ENCODE peak calls at places on chromosomes 5 and 9, in seven cellular contexts. O, E, N, V, C, W and Z are unnamed samples.

GRCh38 chr9:106755727-106756126 is 107.2 kb upstream of the ZNF462 start:
- DNase-seq in O (no peak), E (no peak), N (no peak), V (no peak), C (no peak), W (no peak), Z (no peak)

GRCh38 chr5:143592648-143593047 is 189.2 kb upstream of the NR3C1 start:
- DNase-seq in O (peak; percentile 64), E (no peak), N (peak; percentile 26), V (peak; percentile 14), C (no peak), W (peak; percentile 74), Z (peak; percentile 46)

GRCh38 chr9:85117831-85118230 is 448.3 kb downstream of the NTRK2 start:
- DNase-seq in O (no peak), E (peak; percentile 65), N (no peak), V (no peak), C (peak; percentile 22), W (no peak), Z (no peak)

GRCh38 chr9:104808030-104808614 is 44.2 kb downstream of the NIPSNAP3B start:
- DNase-seq in O (peak; percentile 55), E (peak; percentile 19), N (peak; percentile 34), V (no peak), C (no peak), W (peak; percentile 64), Z (peak; percentile 54)

GRCh38 chr9:69671904-69672827 is at the start of gene APBA1:
- DNase-seq in O (peak; percentile 56), E (peak; percentile 21), N (peak; percentile 55), V (peak; percentile 31), C (peak; percentile 69), W (peak; percentile 60), Z (peak; percentile 47)

GRCh38 chr5:57412010-57412409 is 70.6 kb downstream of the ACTBL2 start:
- DNase-seq in O (peak; percentile 83), E (peak; percentile 15), N (peak; percentile 96), V (no peak), C (no peak), W (peak; percentile 79), Z (peak; percentile 34)

GRCh38 chr5:107917983-107918382 is 247.2 kb upstream of the EFNA5 start:
- DNase-seq in O (no peak), E (no peak), N (no peak), V (no peak), C (no peak), W (no peak), Z (peak; percentile 52)

GRCh38 chr9:127519301-127520166 is 68.2 kb downstream of the LRSAM1 start:
- DNase-seq in O (peak; percentile 98), E (peak; percentile 97), N (peak; percentile 95), V (no peak), C (no peak), W (peak; percentile 98), Z (peak; percentile 95)

GRCh38 chr9:88593537-88594185 is 58.7 kb downstream of the NXNL2 start:
- DNase-seq in O (peak; percentile 74), E (peak; percentile 28), N (peak; percentile 83), V (peak; percentile 87), C (peak; percentile 79), W (peak; percentile 81), Z (peak; percentile 68)

GRCh38 chr5:142360607-142361120 is 35.8 kb upstream of the SPRY4 start:
- DNase-seq in O (peak; percentile 71), E (no peak), N (peak; percentile 55), V (no peak), C (no peak), W (peak; percentile 72), Z (peak; percentile 38)

GRCh38 chr5:17056056-17056690 is 120.1 kb upstream of the MYO10 start:
- DNase-seq in O (no peak), E (no peak), N (no peak), V (no peak), C (peak; percentile 19), W (peak; percentile 31), Z (no peak)

DNA sequence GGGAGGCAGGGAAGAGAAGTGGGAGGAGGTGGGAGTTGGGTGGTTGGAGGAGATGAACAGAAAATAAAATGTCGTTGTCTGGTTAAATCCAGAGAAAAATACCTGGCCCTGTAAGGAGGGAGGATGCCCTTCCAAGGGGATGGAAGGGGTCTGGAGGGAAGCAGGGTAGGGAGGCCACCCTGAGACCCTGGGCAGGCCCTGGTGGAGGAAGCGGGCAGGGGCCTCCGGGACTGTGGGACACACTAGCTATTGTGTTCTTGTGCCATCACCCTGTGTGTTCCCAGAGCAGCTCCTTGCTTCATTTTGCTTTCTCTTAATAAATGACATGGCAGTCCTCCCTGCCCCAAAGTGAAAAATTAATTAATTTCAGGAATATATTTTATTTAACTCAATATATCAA is 11.8 kb upstream of the CD180 start:
- DNase-seq in O (no peak), E (no peak), N (no peak), V (no peak), C (no peak), W (no peak), Z (no peak)
- TF ChIP-seq CTCF in O (no peak), E (no peak), N (no peak), V (no peak), C (no peak), W (no peak), Z (no peak)

GRCh38 chr9:133349965-133350624 is 2.1 kb downstream of the RPL7A start:
- DNase-seq in O (no peak), E (no peak), N (no peak), V (no peak), C (no peak), W (no peak), Z (no peak)

GRCh38 chr9:133346021-133346713 is 1.8 kb downstream of the MED22 start:
- DNase-seq in O (no peak), E (no peak), N (no peak), V (no peak), C (no peak), W (no peak), Z (no peak)

GRCh38 chr9:133347515-133347984 is 381 bp downstream of the MED22 start:
- DNase-seq in O (no peak), E (peak; percentile 37), N (no peak), V (peak; percentile 22), C (peak; percentile 48), W (peak; percentile 39), Z (no peak)

GRCh38 chr9:133348763-133349573 is 950 bp downstream of the RPL7A start:
- DNase-seq in O (no peak), E (no peak), N (no peak), V (no peak), C (no peak), W (no peak), Z (no peak)

GRCh38 chr9:133347985-133348762 is at the start of the genes MED22 and RPL7A:
- DNase-seq in O (peak; percentile 96), E (peak; percentile 93), N (peak; percentile 98), V (peak; percentile 97), C (peak; percentile 98), W (peak; percentile 98), Z (peak; percentile 96)
- TF ChIP-seq CTCF in O (no peak), E (no peak), N (no peak), V (peak; percentile 50), C (no peak), W (no peak), Z (no peak)

GRCh38 chr5:175840050-175840841 is 31.1 kb upstream of the CPLX2 start:
- DNase-seq in O (peak; percentile 30), E (no peak), N (peak; percentile 33), V (no peak), C (no peak), W (peak; percentile 25), Z (peak; percentile 23)
- TF ChIP-seq CTCF in O (peak; percentile 53), E (peak; percentile 51), N (peak; percentile 60), V (peak; percentile 9), C (no peak), W (peak; percentile 56), Z (peak; percentile 53)

DNA sequence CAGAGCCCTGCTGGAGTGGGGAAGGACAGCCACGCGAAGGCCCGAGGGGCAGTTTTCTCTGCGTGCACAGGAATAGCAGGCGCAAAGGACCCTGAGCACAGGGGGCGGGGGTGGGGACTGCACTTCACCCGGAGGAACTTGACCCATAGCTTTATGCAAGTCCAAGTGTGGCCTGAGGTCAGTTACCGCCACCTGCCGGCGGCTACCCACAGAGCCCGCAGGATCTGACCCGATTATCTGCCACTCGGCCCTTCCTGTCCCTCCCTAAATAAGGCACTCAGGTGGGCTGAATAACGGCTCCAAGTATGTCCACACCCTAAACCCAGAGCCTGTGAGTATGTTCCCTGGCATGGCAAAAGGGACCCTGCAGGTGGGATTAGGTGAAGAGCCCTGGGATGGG is 65.4 kb upstream of the FCN1 start:
- DNase-seq in O (no peak), E (no peak), N (no peak), V (no peak), C (peak; percentile 28), W (peak; percentile 3), Z (no peak)
- TF ChIP-seq CTCF in O (no peak), E (no peak), N (peak; percentile 31), V (peak; percentile 37), C (no peak), W (peak; percentile 10), Z (no peak)

DNA sequence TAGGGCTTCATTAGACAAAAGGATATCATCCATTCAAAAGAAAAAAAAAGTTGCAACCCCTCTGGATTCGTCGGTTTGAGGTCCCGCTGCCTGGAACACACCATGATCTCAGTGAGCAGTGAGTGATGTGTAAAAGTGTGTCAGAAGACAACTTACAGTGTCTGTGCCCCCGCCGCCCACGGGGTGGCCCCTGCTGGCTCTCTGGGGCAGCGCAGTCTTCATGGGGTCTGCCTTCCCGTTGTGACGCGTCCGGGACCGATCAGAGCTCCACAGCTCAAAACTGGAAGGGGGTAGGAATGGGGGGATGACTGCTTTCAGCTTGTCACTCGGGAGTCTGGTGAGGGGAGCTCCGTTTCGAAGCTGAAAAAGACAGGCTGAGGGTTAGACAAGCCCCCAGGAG is 22.6 kb downstream of the ANKS6 start:
- DNase-seq in O (no peak), E (no peak), N (no peak), V (no peak), C (no peak), W (no peak), Z (no peak)
- TF ChIP-seq CTCF in O (no peak), E (no peak), N (no peak), V (no peak), C (no peak), W (no peak), Z (no peak)

GRCh38 chr9:38066167-38066906 is 2.7 kb downstream of the SHB start:
- DNase-seq in O (no peak), E (peak; percentile 52), N (no peak), V (no peak), C (peak; percentile 29), W (no peak), Z (no peak)

GRCh38 chr9:38066907-38067610 is 2.0 kb downstream of the SHB start:
- DNase-seq in O (no peak), E (peak; percentile 45), N (peak; percentile 46), V (peak; percentile 26), C (peak; percentile 81), W (peak; percentile 46), Z (peak; percentile 40)

GRCh38 chr9:38068616-38068865 is 486 bp downstream of the SHB start:
- DNase-seq in O (peak; percentile 59), E (peak; percentile 57), N (peak; percentile 58), V (no peak), C (peak; percentile 53), W (peak; percentile 59), Z (peak; percentile 60)

GRCh38 chr9:38067892-38068615 is 973 bp downstream of the SHB start:
- DNase-seq in O (no peak), E (no peak), N (peak; percentile 14), V (no peak), C (no peak), W (no peak), Z (no peak)

DNA sequence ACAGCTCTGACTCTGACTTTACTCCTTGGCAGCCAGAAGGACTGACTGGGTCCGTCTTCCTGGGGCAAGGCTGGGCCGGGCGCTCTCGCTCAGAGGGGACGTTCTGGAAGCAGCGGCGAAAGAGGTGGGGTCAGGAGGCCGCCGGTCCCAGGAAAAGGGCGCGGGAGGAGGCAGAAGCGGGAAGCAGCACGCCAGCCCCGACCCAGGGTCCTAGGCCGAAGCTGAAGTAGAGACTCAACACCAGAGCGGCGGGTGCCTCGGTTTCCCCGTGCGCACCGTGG is 1.5 kb downstream of the SHB start:
- DNase-seq in O (no peak), E (no peak), N (no peak), V (no peak), C (no peak), W (no peak), Z (no peak)
- TF ChIP-seq CTCF in O (no peak), E (no peak), N (no peak), V (no peak), C (no peak), W (no peak), Z (no peak)